ENCODE peak calls at places on chromosome 2, in six cellular contexts. One of them, this sample, is unnamed.

GRCh38 chr2:20231159-20231558 is 6.2 kb upstream of the SDC1 start:
- DNase-seq in NCI-H446 treated with DMSO at 0.1 percent for 48 hours: no peak
- DNase-seq in Karpas-422: no peak
- DNase-seq in amniotic stem cell: no peak
- DNase-seq in pancreas: no peak
- DNase-seq in stomach: no peak
- DNase-seq in this sample: no peak

GRCh38 chr2:501130-501529 is 176.1 kb downstream of the TMEM18 start:
- DNase-seq in Karpas-422: no peak
- DNase-seq in amniotic stem cell: no peak
- DNase-seq in stomach: no peak
- DNase-seq in NCI-H446 treated with DMSO at 0.1 percent for 48 hours: no peak
- DNase-seq in pancreas: no peak
- DNase-seq in this sample: no peak

GRCh38 chr2:107743274-107743673 is 83.4 kb upstream of the RGPD4 start:
- DNase-seq in pancreas: no peak
- DNase-seq in amniotic stem cell: no peak
- DNase-seq in Karpas-422: no peak
- DNase-seq in stomach: no peak
- DNase-seq in NCI-H446 treated with DMSO at 0.1 percent for 48 hours: no peak
- DNase-seq in this sample: no peak

GRCh38 chr2:119431155-119431975 is at the start of gene TMEM37:
- DNase-seq in NCI-H446 treated with DMSO at 0.1 percent for 48 hours: peak
- DNase-seq in amniotic stem cell: peak
- DNase-seq in pancreas: peak
- DNase-seq in Karpas-422: peak
- DNase-seq in stomach: peak
- DNase-seq in this sample: peak

GRCh38 chr2:43025709-43026290 is 200.6 kb downstream of the ZFP36L2 start:
- DNase-seq in amniotic stem cell: no peak
- DNase-seq in pancreas: no peak
- DNase-seq in NCI-H446 treated with DMSO at 0.1 percent for 48 hours: no peak
- DNase-seq in Karpas-422: no peak
- DNase-seq in stomach: no peak
- DNase-seq in this sample: no peak

GRCh38 chr2:23505984-23506380 is 121.0 kb downstream of the KLHL29 start:
- DNase-seq in pancreas: no peak
- DNase-seq in NCI-H446 treated with DMSO at 0.1 percent for 48 hours: no peak
- DNase-seq in stomach: no peak
- DNase-seq in amniotic stem cell: no peak
- DNase-seq in Karpas-422: no peak
- DNase-seq in this sample: peak

GRCh38 chr2:151999058-151999457 is 99.8 kb downstream of the CACNB4 start:
- DNase-seq in stomach: peak
- DNase-seq in pancreas: peak
- DNase-seq in amniotic stem cell: no peak
- DNase-seq in Karpas-422: peak
- DNase-seq in NCI-H446 treated with DMSO at 0.1 percent for 48 hours: peak
- DNase-seq in this sample: no peak

GRCh38 chr2:27003857-27004256 is 28.9 kb upstream of the TMEM214 start:
- DNase-seq in amniotic stem cell: no peak
- DNase-seq in pancreas: no peak
- DNase-seq in stomach: no peak
- DNase-seq in Karpas-422: no peak
- DNase-seq in NCI-H446 treated with DMSO at 0.1 percent for 48 hours: no peak
- DNase-seq in this sample: no peak

GRCh38 chr2:38203455-38203810 is 127.5 kb upstream of the CYP1B1 start:
- DNase-seq in Karpas-422: no peak
- DNase-seq in stomach: no peak
- DNase-seq in amniotic stem cell: no peak
- DNase-seq in NCI-H446 treated with DMSO at 0.1 percent for 48 hours: no peak
- DNase-seq in pancreas: no peak
- DNase-seq in this sample: no peak

This sample was measured in AG09319.